ENCODE peak calls at places on chromosomes 5 and 9, in four cellular contexts. F is stomach, Y is heart left ventricle, Z is body of pancreas. N is an unnamed sample.
A peak's percentile ranks its signal among the peaks of the same experiment; 100 is the strongest.

GRCh38 chr9:121771851-121772599 is 120.6 kb downstream of the DAB2IP start:
- DNase-seq in F (no peak), Y (no peak), Z (no peak), N (no peak)

GRCh38 chr5:44401611-44402010 is 12.4 kb upstream of the FGF10 start:
- DNase-seq in F (no peak), Y (no peak), Z (no peak), N (no peak)

GRCh38 chr5:52668139-52668538 is 119.6 kb upstream of the ITGA1 start:
- DNase-seq in F (no peak), Y (no peak), Z (no peak), N (no peak)

GRCh38 chr5:124706729-124707361 is 39.6 kb downstream of the ZNF608 start:
- DNase-seq in F (peak; percentile 52), Y (peak; percentile 61), Z (peak; percentile 90), N (peak; percentile 31)

GRCh38 chr9:124006448-124007156 is 5.0 kb upstream of the LHX2 start:
- DNase-seq in F (no peak), Y (no peak), Z (no peak), N (no peak)

GRCh38 chr5:73122875-73123810 is 2.8 kb downstream of the TMEM171 start:
- DNase-seq in F (no peak), Y (no peak), Z (no peak), N (no peak)

GRCh38 chr9:75866273-75866871 is 24.1 kb upstream of the PCSK5 start:
- DNase-seq in F (peak; percentile 29), Y (no peak), Z (peak; percentile 58), N (peak; percentile 52)

GRCh38 chr5:119435436-119436132 is 16.7 kb upstream of the HSD17B4 start:
- DNase-seq in F (peak; percentile 79), Y (peak; percentile 52), Z (peak; percentile 76), N (peak; percentile 74)

GRCh38 chr9:123368481-123369153 is 12.6 kb downstream of the CRB2 start:
- DNase-seq in F (no peak), Y (no peak), Z (no peak), N (no peak)

GRCh38 chr5:19790811-19791466 is 197.1 kb downstream of the CDH18 start:
- DNase-seq in F (no peak), Y (no peak), Z (no peak), N (no peak)

GRCh38 chr5:20353481-20353880 is 365.5 kb upstream of the CDH18 start:
- DNase-seq in F (no peak), Y (no peak), Z (no peak), N (no peak)

GRCh38 chr5:8756498-8757084 is 789.3 kb downstream of the SEMA5A start:
- DNase-seq in F (no peak), Y (no peak), Z (peak; percentile 12), N (peak; percentile 8)

GRCh38 chr5:112024769-112025168 is 267.8 kb upstream of the NREP start:
- DNase-seq in F (no peak), Y (no peak), Z (no peak), N (no peak)

GRCh38 chr9:35734096-35734495 is 1.6 kb downstream of the CREB3 start:
- DNase-seq in F (no peak), Y (no peak), Z (no peak), N (no peak)

GRCh38 chr5:172452398-172453205 is 1.7 kb downstream of the SH3PXD2B start:
- DNase-seq in F (peak; percentile 31), Y (no peak), Z (no peak), N (peak; percentile 29)
- TF ChIP-seq POLR2A in F (no peak), Y (no peak), Z (no peak), N (peak; percentile 22)

DNA sequence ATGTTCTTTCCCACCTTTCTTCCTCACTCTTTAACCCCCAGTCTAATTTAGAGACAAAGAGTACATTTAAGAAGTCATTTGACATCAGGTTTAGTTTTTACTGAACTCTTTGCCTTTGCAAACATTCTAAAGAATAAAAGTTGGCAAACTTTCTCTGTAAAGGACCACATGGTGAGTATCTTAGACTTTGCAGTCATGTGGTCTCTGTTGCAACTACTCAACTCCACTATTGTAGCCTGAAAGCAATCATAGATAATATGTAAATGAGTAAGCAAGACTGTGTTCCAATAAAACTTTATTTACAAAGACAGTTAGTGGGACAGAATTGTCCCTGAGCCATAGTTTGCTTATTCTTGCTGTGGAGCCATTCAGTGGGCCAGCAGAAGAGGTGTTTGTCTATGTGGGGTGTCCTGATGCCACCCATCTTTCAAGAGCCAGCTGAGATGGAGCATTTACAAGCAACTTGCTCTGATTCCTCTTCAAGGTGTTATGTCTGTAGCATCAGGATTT is 25.4 kb downstream of the ABLIM3 start:
- DNase-seq in F (no peak), Y (no peak), Z (no peak), N (no peak)
- H3K4me3 ChIP-seq in F (no peak overlapping the region), Y (no peak overlapping the region), Z (no peak overlapping the region), N (no peak overlapping the region)

GRCh38 chr9:4985376-4986266 is 549 bp downstream of the JAK2 start:
- DNase-seq in F (peak; percentile 43), Y (peak; percentile 37), Z (peak; percentile 48), N (peak; percentile 77)
- TF ChIP-seq POLR2A in F (no peak), Y (no peak), Z (no peak), N (peak; percentile 61)

GRCh38 chr9:111525056-111525977 is at the start of gene ZNF483:
- DNase-seq in F (peak; percentile 82), Y (peak; percentile 76), Z (peak; percentile 85), N (peak; percentile 71)

GRCh38 chr9:111533099-111533785 is 8.3 kb downstream of the ZNF483 start:
- DNase-seq in F (no peak), Y (no peak), Z (no peak), N (no peak)

GRCh38 chr9:111531716-111532115 is 6.7 kb downstream of the ZNF483 start:
- DNase-seq in F (no peak), Y (no peak), Z (no peak), N (no peak)

GRCh38 chr9:111527347-111527746 is 2.4 kb downstream of the ZNF483 start:
- DNase-seq in F (no peak), Y (no peak), Z (no peak), N (no peak)

DNA sequence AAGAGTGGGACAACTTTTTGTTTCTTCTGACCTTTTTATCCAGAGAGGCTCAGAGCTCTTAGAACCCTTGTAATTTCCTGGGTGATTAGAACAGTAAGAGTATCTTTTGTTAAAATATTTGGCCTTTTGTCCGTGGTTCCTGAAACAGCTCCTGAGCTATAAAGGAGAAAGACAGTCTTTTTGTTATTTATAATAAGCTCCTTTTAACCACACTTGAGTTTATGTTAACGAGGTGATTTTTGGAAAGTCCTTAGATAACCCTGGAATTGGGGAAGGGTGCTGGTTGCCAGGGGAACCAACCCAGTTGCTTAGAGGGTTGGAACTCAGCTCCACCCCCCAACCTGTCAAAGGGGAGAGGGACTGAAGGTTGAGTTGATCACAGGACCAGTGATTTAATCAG is 4.8 kb downstream of the ZNF483 start:
- DNase-seq in F (no peak), Y (no peak), Z (no peak), N (no peak)
- H3K4me3 ChIP-seq in F (no peak overlapping the region), Y (no peak overlapping the region), Z (no peak overlapping the region), N (no peak overlapping the region)

GRCh38 chr5:10563940-10564837 is at the start of gene ANKRD33B:
- DNase-seq in F (peak; percentile 49), Y (peak; percentile 76), Z (peak; percentile 59), N (peak; percentile 63)
- TF ChIP-seq POLR2A in F (no peak), Y (no peak), Z (peak; percentile 52), N (peak; percentile 37)

N was measured in transverse colon.